ENCODE peak calls at places on chromosomes 2 and 18, in eight cellular contexts. S is pancreas; A is psoas muscle; G is CD8-positive, alpha-beta T cell; N is heart left ventricle; F is thoracic aorta; E is fibroblast of lung; U is breast epithelium. D is an unnamed sample. For H3K4me1, the result is how much of the 10 kb centered on the place peaks cover.

GRCh38 chr18:37783771-37784170 is 218.2 kb upstream of the CELF4 start:
- DNase-seq in S (no peak), A (no peak), G (no peak), N (no peak), F (no peak), E (no peak), U (no peak), D (no peak)

GRCh38 chr2:40227200-40227599 is 224.7 kb downstream of the SLC8A1 start:
- DNase-seq in S (no peak), A (no peak), G (no peak), N (no peak), F (no peak), E (no peak), U (no peak), D (no peak)

GRCh38 chr2:209977386-209978239 is 24.8 kb upstream of the RPE start:
- DNase-seq in S (no peak), A (no peak), G (no peak), N (no peak), F (no peak), E (peak), U (no peak), D (no peak)

GRCh38 chr18:48270929-48271328 is 138.3 kb downstream of the ZBTB7C start:
- DNase-seq in S (no peak), A (no peak), G (no peak), N (no peak), F (no peak), E (no peak), U (no peak), D (no peak)

GRCh38 chr2:222613715-222614331 is 42.1 kb downstream of the FARSB start:
- DNase-seq in S (no peak), A (no peak), G (no peak), N (no peak), F (no peak), E (peak), U (no peak), D (no peak)

GRCh38 chr2:205197468-205198129 is 484.7 kb upstream of the NRP2 start:
- DNase-seq in S (no peak), A (no peak), G (no peak), N (no peak), F (no peak), E (no peak), U (no peak), D (no peak)

GRCh38 chr2:96146881-96147592 is 1.8 kb upstream of the DUSP2 start:
- DNase-seq in S (no peak), A (peak), G (no peak), N (peak), F (peak), E (no peak), U (peak), D (no peak)

GRCh38 chr2:30761226-30761625 is 46.0 kb downstream of the CAPN13 start:
- DNase-seq in S (no peak), A (no peak), G (no peak), N (no peak), F (no peak), E (no peak), U (no peak), D (no peak)

GRCh38 chr2:181742908-181743722 is 62.8 kb upstream of the NEUROD1 start:
- DNase-seq in S (peak), A (no peak), G (no peak), N (peak), F (no peak), E (peak), U (no peak), D (peak)

GRCh38 chr2:10345813-10346212 is 43.1 kb downstream of the HPCAL1 start:
- DNase-seq in S (no peak), A (peak), G (no peak), N (no peak), F (no peak), E (no peak), U (no peak), D (no peak)

GRCh38 chr2:206692971-206693370 is 25.2 kb downstream of the DYTN start:
- DNase-seq in S (no peak), A (no peak), G (no peak), N (no peak), F (no peak), E (no peak), U (no peak), D (no peak)

GRCh38 chr2:66057844-66058243 is 377.1 kb upstream of the MEIS1 start:
- DNase-seq in S (no peak), A (no peak), G (no peak), N (no peak), F (no peak), E (no peak), U (no peak), D (no peak)

GRCh38 chr18:76459687-76460350 is 35.2 kb downstream of the ZNF516 start:
- DNase-seq in S (peak), A (peak), G (no peak), N (peak), F (peak), E (peak), U (no peak), D (no peak)

GRCh38 chr2:216606551-216607527 is 26.4 kb upstream of the IGFBP2 start:
- DNase-seq in S (no peak), A (no peak), G (peak), N (no peak), F (no peak), E (no peak), U (no peak), D (no peak)

GRCh38 chr2:233338046-233338445 is 16.2 kb upstream of the DGKD start:
- DNase-seq in S (no peak), A (no peak), G (no peak), N (no peak), F (no peak), E (no peak), U (peak), D (no peak)

GRCh38 chr2:73886357-73886756 is 6.5 kb upstream of the ACTG2 start:
- DNase-seq in S (no peak), A (no peak), G (no peak), N (no peak), F (no peak), E (no peak), U (no peak), D (no peak)

GRCh38 chr18:49238433-49239042 is 221.9 kb downstream of the DYM start:
- DNase-seq in S (no peak), A (no peak), G (no peak), N (no peak), F (no peak), E (peak), U (no peak), D (no peak)

GRCh38 chr2:108271691-108272253 is 16.9 kb upstream of the SULT1C2 start:
- DNase-seq in S (no peak), A (no peak), G (no peak), N (no peak), F (no peak), E (peak), U (no peak), D (peak)

GRCh38 chr2:57552885-57553284 is 493.7 kb upstream of the VRK2 start:
- DNase-seq in S (no peak), A (no peak), G (no peak), N (no peak), F (no peak), E (no peak), U (no peak), D (no peak)

GRCh38 chr18:79458131-79458838 is 62.6 kb downstream of the NFATC1 start:
- DNase-seq in S (peak), A (peak), G (no peak), N (peak), F (peak), E (peak), U (no peak), D (peak)

GRCh38 chr18:54388203-54389142 is 30.8 kb downstream of the C18orf54 start:
- DNase-seq in S (no peak), A (no peak), G (no peak), N (no peak), F (no peak), E (peak), U (no peak), D (no peak)

GRCh38 chr2:177281400-177282021 is 17.0 kb upstream of the NFE2L2 start:
- DNase-seq in S (no peak), A (no peak), G (no peak), N (no peak), F (no peak), E (no peak), U (no peak), D (no peak)

GRCh38 chr2:43824512-43824911 is 14.1 kb downstream of the ABCG5 start:
- DNase-seq in S (no peak), A (no peak), G (no peak), N (no peak), F (no peak), E (no peak), U (no peak), D (no peak)

GRCh38 chr2:121902616-121903015 is 147.2 kb downstream of the TSN start:
- DNase-seq in S (no peak), A (no peak), G (no peak), N (no peak), F (no peak), E (no peak), U (no peak), D (no peak)

GRCh38 chr2:239035997-239036731 is 188.3 kb downstream of the TWIST2 start:
- DNase-seq in S (no peak), A (peak), G (no peak), N (no peak), F (no peak), E (no peak), U (no peak), D (no peak)

GRCh38 chr2:113895819-113896563 is 6.1 kb downstream of the ACTR3 start:
- DNase-seq in S (no peak), A (no peak), G (no peak), N (no peak), F (no peak), E (no peak), U (no peak), D (no peak)

GRCh38 chr2:202061695-202062094 is 11.4 kb upstream of the KIAA2012 start:
- DNase-seq in S (no peak), A (no peak), G (no peak), N (no peak), F (no peak), E (no peak), U (no peak), D (no peak)

DNA sequence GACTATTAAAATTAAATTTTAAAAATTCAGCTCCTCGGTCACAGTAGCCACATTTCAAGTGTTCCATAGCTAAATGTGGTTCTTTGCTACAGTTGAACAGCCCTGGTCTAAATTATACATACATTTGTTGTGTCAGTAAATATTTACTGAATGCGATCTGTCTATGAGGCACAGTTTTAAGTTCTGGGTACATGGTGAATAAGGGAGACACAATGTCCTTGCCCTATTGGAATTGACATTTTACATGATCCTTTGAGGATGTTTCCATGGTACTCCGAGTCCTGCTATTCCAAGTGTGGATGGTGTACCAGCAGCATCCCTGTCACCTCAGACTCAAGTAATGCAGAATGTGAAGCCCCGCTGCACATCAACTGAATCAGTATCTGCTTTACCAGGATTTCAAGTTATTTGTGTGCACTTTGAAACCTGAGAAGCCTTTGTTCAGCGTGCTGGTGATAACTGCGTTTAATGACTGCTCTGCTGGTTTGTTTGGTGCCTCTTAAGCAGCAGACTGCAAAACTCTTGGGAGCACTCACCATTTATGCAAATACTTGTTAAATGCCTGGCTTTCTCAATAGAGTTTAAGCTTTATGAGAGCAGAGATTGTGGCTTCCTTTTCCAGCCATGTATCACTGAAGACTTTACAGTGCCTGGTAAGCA is 1.5 kb downstream of the GALNT1 start:
- DNase-seq in S (no peak), A (no peak), G (no peak), N (no peak), F (no peak), E (peak), U (no peak), D (no peak)
- H3K4me1 ChIP-seq in S (under half), A (under half), G (under half), N (under half), F (under half), E (under half), U (under half), D (under half)

DNA sequence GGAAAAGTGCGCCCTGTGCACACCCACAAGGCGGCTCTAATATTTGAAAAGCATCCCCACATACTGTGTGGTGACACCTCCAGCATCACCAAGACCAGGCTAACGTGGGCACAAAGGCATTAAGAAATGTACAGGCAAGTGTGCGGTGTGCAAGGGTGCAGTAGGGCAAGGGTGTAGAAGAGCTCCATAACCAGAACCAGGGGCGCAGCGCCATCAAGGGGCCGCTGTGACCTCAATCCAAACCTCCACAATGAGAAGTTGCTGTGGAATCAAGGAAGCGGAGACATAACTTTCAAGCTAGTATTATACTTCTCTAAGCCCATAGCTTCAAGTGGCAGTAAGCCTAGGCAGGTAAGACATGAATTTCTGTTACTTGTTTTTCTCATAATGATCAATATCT is 13.0 kb downstream of the L3MBTL4 start:
- DNase-seq in S (no peak), A (no peak), G (no peak), N (no peak), F (no peak), E (no peak), U (no peak), D (no peak)
- TF ChIP-seq CTCF in S (no peak), A (no peak), G (no peak), N (no peak), F (no peak), E (no peak), U (no peak), D (no peak)

GRCh38 chr2:159130302-159130701 is 156.2 kb downstream of the WDSUB1 start:
- DNase-seq in S (no peak), A (no peak), G (no peak), N (no peak), F (no peak), E (no peak), U (no peak), D (no peak)

GRCh38 chr2:159133795-159134194 is 152.7 kb downstream of the WDSUB1 start:
- DNase-seq in S (no peak), A (no peak), G (no peak), N (no peak), F (no peak), E (peak), U (no peak), D (no peak)

GRCh38 chr2:159131267-159131790 is 155.2 kb downstream of the WDSUB1 start:
- DNase-seq in S (no peak), A (no peak), G (no peak), N (no peak), F (no peak), E (no peak), U (no peak), D (no peak)

GRCh38 chr2:159129807-159130206 is 156.7 kb downstream of the WDSUB1 start:
- DNase-seq in S (no peak), A (no peak), G (no peak), N (peak), F (no peak), E (no peak), U (no peak), D (no peak)

GRCh38 chr2:159131882-159132281 is 154.6 kb downstream of the WDSUB1 start:
- DNase-seq in S (no peak), A (no peak), G (no peak), N (no peak), F (no peak), E (peak), U (no peak), D (no peak)
- H3K4me1 ChIP-seq in S (under half), A (under half), G (under half), N (under half), F (half or more), E (under half), U (under half), D (under half)

GRCh38 chr2:127650041-127650784 is 4.3 kb downstream of the GPR17 start:
- DNase-seq in S (no peak), A (peak), G (no peak), N (no peak), F (no peak), E (no peak), U (no peak), D (no peak)
- TF ChIP-seq CTCF in S (no peak), A (no peak), G (peak), N (no peak), F (no peak), E (no peak), U (no peak), D (no peak)